ENCODE peak calls at places on chromosomes 5 and 9, in six cellular contexts. V, P, U, Q, I and R are unnamed samples.

GRCh38 chr5:52738095-52738506 is 49.6 kb upstream of the ITGA1 start:
- DNase-seq in U (no peak), I (no peak), Q (no peak), P (no peak), V (peak), R (no peak)

GRCh38 chr9:121472361-121472910 is 27.2 kb downstream of the GGTA1 start:
- DNase-seq in U (no peak), P (no peak), V (no peak), I (no peak), Q (no peak), R (no peak)

GRCh38 chr5:14069021-14069420 is 74.1 kb upstream of the TRIO start:
- DNase-seq in I (no peak), Q (no peak), P (no peak), U (no peak), V (no peak), R (no peak)

GRCh38 chr9:127876764-127877562 is 512 bp downstream of the AK1 start:
- DNase-seq in Q (no peak), V (no peak), P (no peak), I (peak), U (no peak), R (no peak)

GRCh38 chr9:96686638-96687335 is 31.7 kb upstream of the PRXL2C start:
- DNase-seq in I (peak), U (peak), P (peak), V (no peak), Q (peak), R (peak)

GRCh38 chr9:17462869-17463464 is 115.9 kb upstream of the SH3GL2 start:
- DNase-seq in Q (peak), V (peak), U (peak), P (no peak), I (no peak), R (peak)

GRCh38 chr9:136052433-136052880 is 42.6 kb downstream of the NACC2 start:
- DNase-seq in U (peak), Q (no peak), P (no peak), I (peak), V (peak), R (no peak)

GRCh38 chr5:93092349-93093105 is 488.5 kb downstream of the NR2F1-AS1 start:
- DNase-seq in Q (no peak), I (no peak), U (no peak), V (peak), P (no peak), R (no peak)

GRCh38 chr5:38716516-38716915 is 129.3 kb upstream of the OSMR start:
- DNase-seq in Q (no peak), I (no peak), P (no peak), U (no peak), V (no peak), R (no peak)

GRCh38 chr5:146291421-146292074 is 47.1 kb upstream of the POU4F3 start:
- DNase-seq in I (no peak), Q (peak), V (peak), P (no peak), U (peak), R (peak)

GRCh38 chr5:179858241-179858585 is 404 bp downstream of the MRNIP start:
- DNase-seq in Q (peak), V (no peak), I (no peak), P (no peak), U (peak), R (peak)

GRCh38 chr9:2663486-2663885 is 41.9 kb downstream of the VLDLR start:
- DNase-seq in V (no peak), P (no peak), I (no peak), Q (no peak), U (no peak), R (no peak)

GRCh38 chr9:137757613-137758029 is 120.0 kb upstream of the CACNA1B start:
- DNase-seq in U (no peak), P (no peak), I (no peak), Q (peak), V (peak), R (peak)

GRCh38 chr5:135116146-135116545 is 82.1 kb upstream of the PITX1 start:
- DNase-seq in P (no peak), I (no peak), V (no peak), Q (no peak), U (no peak), R (no peak)

GRCh38 chr9:96327694-96328352 is 25.8 kb upstream of the HSD17B3 start:
- DNase-seq in I (no peak), Q (peak), P (no peak), V (peak), U (peak), R (peak)

GRCh38 chr9:77020438-77021264 is 1.2 kb downstream of the FOXB2 start:
- DNase-seq in Q (no peak), P (no peak), I (no peak), V (no peak), U (no peak), R (peak)

GRCh38 chr9:93731963-93732362 is 155.6 kb downstream of the PHF2 start:
- DNase-seq in I (no peak), V (no peak), P (no peak), Q (no peak), U (no peak), R (no peak)

GRCh38 chr9:125119643-125120286 is 23.6 kb downstream of the SCAI start:
- DNase-seq in U (no peak), Q (no peak), I (no peak), V (no peak), P (no peak), R (no peak)